ENCODE peak calls at places on chromosomes 13 and 19, in nine cellular contexts. B is right cardiac atrium, S is gastrocnemius medialis, O is HAP-1, M is iPS DF 6.9, Q is upper lobe of right lung, C is heart left ventricle, Y is NT2/D1, P is fibroblast of lung. U is an unnamed sample.

GRCh38 chr13:93227906-93228801 is 1.5 kb downstream of the GPC6 start:
- DNase-seq in B (peak; percentile 86), S (peak; percentile 36), O (peak; percentile 94), M (no peak), Q (peak; percentile 72), C (peak; percentile 48), Y (peak; percentile 77), P (peak; percentile 89), U (peak; percentile 93)

GRCh38 chr19:56118666-56119584 is 2.2 kb downstream of the ZNF787 start:
- DNase-seq in B (peak; percentile 46), S (no peak), O (no peak), M (no peak), Q (no peak), C (no peak), Y (no peak), P (no peak), U (no peak)

GRCh38 chr19:798415-799075 is 1.3 kb downstream of the PTBP1 start:
- DNase-seq in B (peak; percentile 66), S (no peak), O (no peak), M (no peak), Q (no peak), C (no peak), Y (no peak), P (no peak), U (no peak)

GRCh38 chr19:2429917-2430570 is 2.7 kb upstream of the TIMM13 start:
- DNase-seq in B (peak; percentile 51), S (no peak), O (no peak), M (no peak), Q (no peak), C (no peak), Y (no peak), P (no peak), U (no peak)

GRCh38 chr13:26964278-26965057 is 203.9 kb upstream of the GPR12 start:
- DNase-seq in B (peak; percentile 75), S (no peak), O (no peak), M (no peak), Q (no peak), C (peak; percentile 82), Y (no peak), P (peak; percentile 65), U (peak; percentile 43)

GRCh38 chr13:39350461-39350881 is 252.5 kb downstream of the LHFPL6 start:
- DNase-seq in B (peak; percentile 60), S (no peak), O (peak; percentile 86), M (no peak), Q (no peak), C (peak; percentile 45), Y (no peak), P (peak; percentile 17), U (no peak)

GRCh38 chr19:50264483-50265186 is 61.2 kb downstream of the MYH14 start:
- DNase-seq in B (no peak), S (no peak), O (no peak), M (no peak), Q (no peak), C (no peak), Y (no peak), P (no peak), U (no peak)

GRCh38 chr13:90315061-90315460 is 1032.4 kb upstream of the MIR17HG start:
- DNase-seq in B (no peak), S (no peak), O (no peak), M (no peak), Q (no peak), C (no peak), Y (no peak), P (no peak), U (no peak)

GRCh38 chr19:50215820-50216219 is 12.4 kb downstream of the MYH14 start:
- DNase-seq in B (no peak), S (no peak), O (no peak), M (no peak), Q (no peak), C (no peak), Y (no peak), P (no peak), U (no peak)

GRCh38 chr13:62920181-62920580 is 1504.5 kb upstream of the PCDH20 start:
- DNase-seq in B (no peak), S (no peak), O (no peak), M (no peak), Q (no peak), C (no peak), Y (no peak), P (peak; percentile 0), U (no peak)

GRCh38 chr19:926595-927043 is 784 bp downstream of the ARID3A start:
- DNase-seq in B (peak; percentile 86), S (no peak), O (no peak), M (no peak), Q (peak; percentile 85), C (no peak), Y (no peak), P (no peak), U (peak; percentile 32)

GRCh38 chr13:98972059-98972458 is 5.8 kb downstream of the DOCK9 start:
- DNase-seq in B (no peak), S (no peak), O (no peak), M (no peak), Q (no peak), C (no peak), Y (no peak), P (no peak), U (no peak)

GRCh38 chr13:98976338-98976737 is 1.5 kb downstream of the DOCK9 start:
- DNase-seq in B (no peak), S (no peak), O (peak; percentile 32), M (no peak), Q (no peak), C (no peak), Y (no peak), P (peak; percentile 57), U (peak; percentile 66)

GRCh38 chr13:98975822-98976261 is 2.0 kb downstream of the DOCK9 start:
- DNase-seq in B (no peak), S (no peak), O (no peak), M (no peak), Q (no peak), C (no peak), Y (no peak), P (no peak), U (peak; percentile 42)

GRCh38 chr13:98972627-98973026 is 5.2 kb downstream of the DOCK9 start:
- DNase-seq in B (no peak), S (no peak), O (no peak), M (no peak), Q (no peak), C (no peak), Y (peak; percentile 30), P (peak; percentile 90), U (peak; percentile 83)

DNA sequence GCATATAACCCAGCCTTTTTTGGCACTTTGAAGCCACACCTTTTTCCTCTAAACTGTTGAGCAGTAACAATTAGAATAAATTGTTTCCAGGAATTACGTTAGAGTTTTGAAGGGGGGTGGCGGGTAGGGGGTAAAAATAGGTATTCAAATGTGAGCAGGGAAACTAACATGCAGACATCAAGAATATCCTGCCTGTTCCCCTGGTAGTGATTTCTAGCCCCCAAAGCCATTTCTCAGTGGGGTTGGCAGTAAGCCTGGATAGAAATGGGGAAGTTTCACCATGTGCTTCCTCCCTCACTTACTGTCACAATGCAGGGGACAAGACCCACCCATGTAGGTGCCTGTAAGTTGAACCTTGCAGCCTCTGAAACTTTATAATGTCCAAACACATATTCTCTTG is 3.8 kb downstream of the DOCK9 start:
- DNase-seq in B (no peak), S (no peak), O (no peak), M (no peak), Q (no peak), C (no peak), Y (no peak), P (no peak), U (no peak)
- H3K4me1 ChIP-seq in B (peaks cover 8% of the 10 kb centered on the region), S (peaks cover 6% of the 10 kb centered on the region), O (peaks cover 26% of the 10 kb centered on the region), M (no peaks in the 10 kb centered on the region), Q (peaks cover 37% of the 10 kb centered on the region), C (peaks cover 88% of the 10 kb centered on the region), Y (peaks cover 7% of the 10 kb centered on the region), P (no peaks in the 10 kb centered on the region), U (peaks cover 19% of the 10 kb centered on the region)

DNA sequence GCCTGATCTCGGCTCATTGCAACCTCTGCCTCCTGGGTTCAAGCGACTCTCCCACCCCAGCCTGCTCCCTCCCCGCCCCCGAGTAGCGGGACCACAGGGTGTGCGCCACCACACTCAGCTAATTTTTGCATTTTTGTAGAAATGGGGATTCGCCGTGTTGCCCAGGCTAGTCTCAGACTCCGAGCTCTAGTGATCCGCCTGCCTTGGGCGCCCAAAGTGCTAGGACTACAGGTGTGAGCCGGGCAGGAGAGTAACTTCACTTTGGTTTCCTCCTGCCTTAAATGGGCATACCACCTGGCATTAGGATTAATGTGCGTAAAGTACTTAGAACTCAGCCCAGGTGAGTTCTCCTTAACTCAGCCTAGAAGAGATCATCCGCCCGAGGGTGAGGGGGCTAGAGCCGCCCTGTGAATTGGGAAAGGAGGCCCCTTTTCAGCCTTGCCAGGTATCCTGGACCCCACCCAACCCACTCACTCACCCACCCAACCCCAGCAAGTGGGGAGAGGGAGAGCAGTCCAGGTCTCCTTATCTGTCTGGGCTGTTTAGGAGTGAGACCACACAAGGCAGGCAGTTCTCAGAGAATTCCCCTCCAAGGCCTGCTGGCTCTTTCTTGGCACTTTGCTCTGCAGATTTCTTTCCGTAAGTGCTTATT is 1.3 kb upstream of the ZFP36 start:
- DNase-seq in B (peak; percentile 48), S (no peak), O (no peak), M (no peak), Q (no peak), C (no peak), Y (no peak), P (no peak), U (peak; percentile 52)
- H3K4me1 ChIP-seq in B (peaks cover 4% of the 10 kb centered on the region), S (peaks cover 24% of the 10 kb centered on the region), O (peaks cover 33% of the 10 kb centered on the region), M (peaks cover 13% of the 10 kb centered on the region), Q (peaks cover 34% of the 10 kb centered on the region), C (peaks cover 60% of the 10 kb centered on the region), Y (peaks cover 15% of the 10 kb centered on the region), P (peaks cover 28% of the 10 kb centered on the region), U (peaks cover 38% of the 10 kb centered on the region)

DNA sequence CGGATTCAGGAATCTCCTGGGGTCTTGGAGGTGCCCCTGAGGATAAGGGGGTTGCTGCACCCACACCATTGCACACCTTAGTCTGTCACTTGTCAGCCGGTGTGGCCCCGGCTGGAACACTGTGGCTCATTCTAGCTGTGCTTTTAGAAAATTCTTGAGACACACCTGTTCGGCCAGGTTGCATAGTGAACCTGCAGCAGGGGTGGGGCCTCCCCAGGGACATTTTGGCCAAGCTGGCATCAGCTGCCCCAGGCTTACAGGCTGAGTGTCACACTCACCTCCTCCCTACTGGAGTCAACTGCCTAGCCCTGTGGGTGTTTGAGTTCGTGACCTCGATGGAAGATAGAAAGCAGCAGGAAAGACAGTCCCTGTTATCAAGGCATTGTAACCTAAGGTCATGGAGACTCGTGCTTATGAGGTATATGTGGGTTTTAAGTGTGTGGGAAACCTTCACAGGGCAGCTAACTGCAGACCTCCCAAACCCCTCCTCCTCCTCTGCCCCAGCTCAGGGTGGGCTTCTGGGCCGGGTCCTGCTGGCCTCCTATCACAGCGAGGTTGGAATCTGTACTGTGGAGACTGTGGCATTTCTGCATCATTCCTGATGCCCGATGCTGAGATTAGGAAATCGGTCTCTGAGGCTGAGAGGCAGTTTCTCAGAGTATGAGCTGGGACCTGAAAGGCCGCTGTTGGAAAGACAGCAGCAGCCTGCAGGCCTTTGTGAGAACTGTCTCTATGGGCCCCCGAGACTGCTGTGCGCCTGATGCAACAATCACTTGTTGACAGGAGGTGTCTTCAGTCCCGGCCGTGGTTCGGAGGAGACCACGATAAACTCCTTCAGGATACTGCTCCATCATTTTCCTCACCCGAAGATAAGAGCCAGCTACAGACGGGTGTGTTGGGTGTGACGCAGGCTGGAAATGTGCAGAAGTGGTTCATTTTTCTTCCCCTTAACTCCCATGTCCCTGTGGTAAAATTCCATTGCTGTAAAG is 72.2 kb downstream of the ATP11A start:
- DNase-seq in B (peak; percentile 79), S (no peak), O (no peak), M (no peak), Q (peak; percentile 83), C (no peak), Y (no peak), P (peak; percentile 78), U (peak; percentile 18)
- H3K4me1 ChIP-seq in B (peaks cover 7% of the 10 kb centered on the region), S (no peaks in the 10 kb centered on the region), O (no peaks in the 10 kb centered on the region), M (peaks cover 1% of the 10 kb centered on the region), Q (peaks cover 36% of the 10 kb centered on the region), C (peaks cover 21% of the 10 kb centered on the region), Y (no peaks in the 10 kb centered on the region), P (peaks cover 8% of the 10 kb centered on the region), U (peaks cover 17% of the 10 kb centered on the region)

GRCh38 chr13:114282143-114282685 is 813 bp downstream of the UPF3A start:
- DNase-seq in B (peak; percentile 78), S (peak; percentile 17), O (peak; percentile 57), M (no peak), Q (peak; percentile 78), C (peak; percentile 34), Y (peak; percentile 25), P (no peak), U (peak; percentile 87)
- H3K4me1 ChIP-seq in B (no peaks in the 10 kb centered on the region), S (peaks cover 13% of the 10 kb centered on the region), O (peaks cover 15% of the 10 kb centered on the region), M (no peaks in the 10 kb centered on the region), Q (peaks cover 26% of the 10 kb centered on the region), C (peaks cover 16% of the 10 kb centered on the region), Y (no peaks in the 10 kb centered on the region), P (peaks cover 8% of the 10 kb centered on the region), U (peaks cover 8% of the 10 kb centered on the region)